ENCODE peak calls at places on chromosomes 13 and 19, in six cellular contexts. M, F, Q, D, N and L are unnamed samples.

GRCh38 chr19:35033067-35034004 is 3.1 kb downstream of the SCN1B start:
- DNase-seq in Q (no peak), N (no peak), M (no peak), F (no peak), D (no peak), L (no peak)

GRCh38 chr13:113801289-113801961 is 42.4 kb downstream of the TMEM255B start:
- DNase-seq in D (no peak), N (no peak), F (no peak), M (no peak), Q (no peak), L (no peak)

GRCh38 chr13:52665325-52665724 is 12.7 kb downstream of the SUGT1 start:
- DNase-seq in N (no peak), F (no peak), M (no peak), Q (no peak), D (peak), L (peak)

GRCh38 chr19:5001547-5002131 is 32.7 kb downstream of the KDM4B start:
- DNase-seq in D (peak), Q (no peak), M (no peak), F (peak), N (no peak), L (peak)

GRCh38 chr19:33798701-33799111 is 2.0 kb downstream of the KCTD15 start:
- DNase-seq in F (no peak), D (peak), Q (no peak), M (no peak), N (no peak), L (no peak)

GRCh38 chr19:49339364-49340068 is 4.3 kb downstream of the CD37 start:
- DNase-seq in D (peak), F (peak), N (peak), Q (peak), M (peak), L (peak)

GRCh38 chr13:94455414-94455813 is 24.1 kb downstream of the DCT start:
- DNase-seq in Q (no peak), F (no peak), D (no peak), N (no peak), M (no peak), L (no peak)

GRCh38 chr13:74246398-74246975 is 112.3 kb upstream of the KLF12 start:
- DNase-seq in F (no peak), D (peak), Q (no peak), M (no peak), N (no peak), L (no peak)

GRCh38 chr13:106261450-106261849 is 274.0 kb downstream of the EFNB2 start:
- DNase-seq in D (no peak), M (no peak), N (no peak), Q (no peak), F (no peak), L (no peak)

GRCh38 chr13:40057228-40057627 is 401.8 kb downstream of the COG6 start:
- DNase-seq in N (no peak), Q (no peak), D (no peak), F (no peak), M (no peak), L (no peak)

GRCh38 chr19:4744451-4745170 is 21.0 kb upstream of the DPP9 start:
- DNase-seq in M (no peak), Q (peak), D (peak), N (peak), F (no peak), L (no peak)

GRCh38 chr13:22789027-22789593 is 391.7 kb upstream of the SGCG start:
- DNase-seq in F (no peak), Q (no peak), N (no peak), D (no peak), M (no peak), L (no peak)

GRCh38 chr13:97574926-97575325 is 141.0 kb downstream of the RAP2A start:
- DNase-seq in N (no peak), D (peak), M (no peak), Q (peak), F (peak), L (peak)

GRCh38 chr19:6725513-6726231 is 5.2 kb upstream of the C3 start:
- DNase-seq in N (no peak), F (no peak), Q (no peak), D (no peak), M (no peak), L (no peak)

GRCh38 chr13:94435604-94436226 is 43.8 kb downstream of the DCT start:
- DNase-seq in D (peak), F (no peak), M (no peak), Q (peak), N (no peak), L (peak)

GRCh38 chr19:43628646-43629326 is 9.4 kb upstream of the ZNF428 start:
- DNase-seq in M (no peak), N (no peak), D (no peak), Q (no peak), F (no peak), L (no peak)

GRCh38 chr13:110813646-110814624 is 100.4 kb downstream of the ING1 start:
- DNase-seq in F (no peak), D (no peak), Q (no peak), M (no peak), N (no peak), L (no peak)

GRCh38 chr13:30615851-30616311 is 1.8 kb upstream of the USPL1 start:
- DNase-seq in F (no peak), D (peak), M (no peak), Q (no peak), N (no peak), L (no peak)

GRCh38 chr13:95418946-95419345 is 117.7 kb upstream of the ABCC4 start:
- DNase-seq in D (no peak), N (no peak), Q (no peak), M (no peak), F (no peak), L (no peak)

GRCh38 chr19:49469828-49470614 is 4.0 kb upstream of the FLT3LG start:
- DNase-seq in Q (no peak), D (no peak), F (no peak), M (no peak), N (no peak), L (peak)

GRCh38 chr13:28349901-28350654 is 144.8 kb downstream of the FLT1 start:
- DNase-seq in M (no peak), D (no peak), N (no peak), F (no peak), Q (no peak), L (no peak)

GRCh38 chr13:49256841-49257240 is 9.1 kb downstream of the CDADC1 start:
- DNase-seq in F (no peak), N (no peak), Q (no peak), D (peak), M (no peak), L (no peak)

GRCh38 chr13:65911546-65912193 is 1318.5 kb downstream of the PCDH9 start:
- DNase-seq in F (no peak), D (no peak), M (no peak), N (no peak), Q (no peak), L (no peak)

GRCh38 chr19:41714598-41714997 is 6.2 kb downstream of the CEACAM5 start:
- DNase-seq in N (no peak), M (no peak), Q (no peak), D (no peak), F (no peak), L (no peak)

GRCh38 chr19:8468124-8468523 is 23.3 kb downstream of the HNRNPM start:
- DNase-seq in M (no peak), Q (no peak), F (no peak), N (no peak), D (no peak), L (no peak)

GRCh38 chr13:71306821-71307220 is 560.2 kb downstream of the DACH1 start:
- DNase-seq in M (no peak), N (no peak), Q (no peak), D (no peak), F (no peak), L (no peak)

GRCh38 chr13:49374585-49375290 is 69.1 kb downstream of the CAB39L start:
- DNase-seq in M (no peak), N (no peak), F (no peak), D (peak), Q (peak), L (peak)

GRCh38 chr13:100100115-100100879 is 11.4 kb downstream of the PCCA start:
- DNase-seq in F (no peak), M (no peak), D (peak), Q (peak), N (peak), L (no peak)

GRCh38 chr13:71789952-71790351 is 77.1 kb downstream of the DACH1 start:
- DNase-seq in F (no peak), Q (no peak), D (peak), N (no peak), M (no peak), L (no peak)

DNA sequence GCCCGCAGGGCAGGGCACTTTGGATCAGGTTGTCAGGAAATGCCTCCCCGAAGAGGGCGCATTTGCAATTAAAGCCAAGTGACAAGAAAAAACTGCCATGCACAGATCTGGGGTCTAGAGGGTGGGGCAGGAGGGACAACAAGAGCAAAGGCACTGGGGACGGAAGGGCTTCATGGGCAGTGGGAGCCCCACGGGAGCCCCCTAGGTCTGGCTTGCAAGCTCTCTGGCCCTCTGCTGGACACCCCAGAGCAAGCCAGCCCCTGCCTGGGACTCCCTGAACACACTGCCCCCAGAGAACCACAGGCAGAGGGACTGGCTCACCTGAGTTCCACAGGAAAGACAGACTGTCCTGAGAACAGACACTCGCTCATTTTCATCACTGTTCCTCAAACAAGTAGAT is 30.2 kb upstream of the C19orf12 start:
- DNase-seq in Q (no peak), D (no peak), F (peak), M (no peak), N (no peak), L (no peak)
- TF ChIP-seq CTCF in Q (peak), D (peak), F (no peak), M (peak), N (no peak), L (no peak)

DNA sequence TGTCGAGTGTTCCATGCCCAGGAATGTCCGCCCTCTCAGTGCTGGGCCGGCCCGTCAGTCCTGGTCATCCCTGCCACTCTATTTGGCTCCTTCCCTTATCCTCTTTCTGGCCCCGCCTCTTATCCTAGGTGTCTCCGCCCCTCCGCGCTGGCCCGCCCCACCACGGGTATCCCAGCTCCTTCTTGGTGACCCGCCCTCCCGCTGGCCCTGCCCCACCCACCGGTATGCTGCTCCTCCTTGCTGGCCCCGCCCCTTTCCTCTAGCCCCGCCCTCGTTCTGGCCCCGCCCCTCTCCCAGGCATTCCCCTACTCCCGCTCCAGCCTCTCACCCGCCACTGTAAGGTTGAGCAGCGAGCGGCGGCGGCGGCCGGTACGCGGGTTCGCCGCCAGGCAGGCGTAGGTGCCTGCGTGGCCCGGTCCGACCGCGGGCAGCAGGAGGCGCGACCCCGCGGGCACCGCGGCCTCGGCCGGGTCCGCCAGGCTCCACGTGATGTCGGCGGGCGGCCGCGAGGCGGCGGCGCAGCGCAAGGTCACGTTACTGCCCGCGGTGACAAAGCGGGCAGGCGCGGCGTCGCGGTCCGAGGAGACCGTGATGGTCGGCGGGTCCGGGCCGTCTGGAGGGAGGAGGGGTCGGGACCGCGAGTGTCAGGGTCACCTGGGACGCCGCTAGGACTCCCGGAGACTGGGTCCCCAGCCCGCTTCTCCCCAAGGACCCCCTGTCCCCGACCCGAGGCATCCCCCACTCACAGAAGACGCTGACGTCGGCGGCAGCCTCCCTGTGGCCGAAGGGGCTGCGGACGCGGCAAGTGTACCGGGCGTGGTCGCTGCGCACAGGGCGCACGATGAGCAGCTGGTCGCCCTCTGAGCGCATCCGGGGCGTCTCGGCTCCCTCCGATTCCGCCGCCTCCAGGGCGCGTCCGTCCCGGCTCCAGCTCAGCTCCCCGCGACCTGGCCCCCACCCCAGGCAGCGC is 2.0 kb downstream of the VSIG10L start:
- DNase-seq in M (peak), F (peak), Q (peak), N (peak), D (peak), L (peak)
- TF ChIP-seq CTCF in M (peak), F (no peak), Q (no peak), N (peak), D (no peak), L (peak)

GRCh38 chr19:19636573-19636972 is 6.9 kb downstream of the GMIP start:
- DNase-seq in F (no peak), N (no peak), Q (no peak), M (no peak), D (no peak), L (no peak)
- TF ChIP-seq CTCF in F (no peak), N (no peak), Q (no peak), M (no peak), D (no peak), L (no peak)

GRCh38 chr19:1225451-1226226 is 12.2 kb downstream of the CBARP start:
- DNase-seq in M (no peak), N (no peak), D (no peak), F (no peak), Q (no peak), L (no peak)
- TF ChIP-seq CTCF in M (no peak), N (no peak), D (no peak), F (no peak), Q (no peak), L (no peak)

GRCh38 chr13:98774776-98775175 is 22.3 kb upstream of the SLC15A1 start:
- DNase-seq in N (no peak), D (no peak), M (no peak), F (no peak), Q (no peak), L (no peak)

GRCh38 chr13:98773921-98774320 is 21.4 kb upstream of the SLC15A1 start:
- DNase-seq in Q (no peak), M (no peak), N (no peak), D (no peak), F (no peak), L (no peak)

GRCh38 chr13:98771838-98772611 is 19.6 kb upstream of the SLC15A1 start:
- DNase-seq in F (no peak), Q (no peak), D (no peak), N (no peak), M (no peak), L (no peak)

GRCh38 chr13:98775386-98775785 is 22.9 kb upstream of the SLC15A1 start:
- DNase-seq in N (no peak), D (no peak), Q (no peak), M (no peak), F (no peak), L (no peak)

GRCh38 chr13:98773053-98773452 is 20.6 kb upstream of the SLC15A1 start:
- DNase-seq in D (no peak), M (no peak), N (no peak), Q (no peak), F (peak), L (no peak)
- TF ChIP-seq CTCF in D (peak), M (peak), N (no peak), Q (no peak), F (peak), L (no peak)

GRCh38 chr13:76886292-76887061 is at the start of gene KCTD12:
- DNase-seq in N (peak), Q (no peak), M (peak), D (peak), F (peak), L (peak)
- TF ChIP-seq CTCF in N (no peak), Q (peak), M (peak), D (peak), F (no peak), L (peak)

GRCh38 chr19:45599286-45599685 is 2.7 kb downstream of the GPR4 start:
- DNase-seq in Q (no peak), D (no peak), M (no peak), F (no peak), N (no peak), L (no peak)

GRCh38 chr19:45595814-45596213 is 6.2 kb downstream of the GPR4 start:
- DNase-seq in D (no peak), Q (no peak), M (no peak), N (no peak), F (no peak), L (no peak)

GRCh38 chr19:45597425-45598111 is 4.4 kb downstream of the GPR4 start:
- DNase-seq in M (no peak), Q (no peak), D (no peak), F (no peak), N (no peak), L (no peak)

GRCh38 chr19:45600340-45600885 is 1.6 kb downstream of the GPR4 start:
- DNase-seq in Q (no peak), N (no peak), F (no peak), D (no peak), M (no peak), L (no peak)

DNA sequence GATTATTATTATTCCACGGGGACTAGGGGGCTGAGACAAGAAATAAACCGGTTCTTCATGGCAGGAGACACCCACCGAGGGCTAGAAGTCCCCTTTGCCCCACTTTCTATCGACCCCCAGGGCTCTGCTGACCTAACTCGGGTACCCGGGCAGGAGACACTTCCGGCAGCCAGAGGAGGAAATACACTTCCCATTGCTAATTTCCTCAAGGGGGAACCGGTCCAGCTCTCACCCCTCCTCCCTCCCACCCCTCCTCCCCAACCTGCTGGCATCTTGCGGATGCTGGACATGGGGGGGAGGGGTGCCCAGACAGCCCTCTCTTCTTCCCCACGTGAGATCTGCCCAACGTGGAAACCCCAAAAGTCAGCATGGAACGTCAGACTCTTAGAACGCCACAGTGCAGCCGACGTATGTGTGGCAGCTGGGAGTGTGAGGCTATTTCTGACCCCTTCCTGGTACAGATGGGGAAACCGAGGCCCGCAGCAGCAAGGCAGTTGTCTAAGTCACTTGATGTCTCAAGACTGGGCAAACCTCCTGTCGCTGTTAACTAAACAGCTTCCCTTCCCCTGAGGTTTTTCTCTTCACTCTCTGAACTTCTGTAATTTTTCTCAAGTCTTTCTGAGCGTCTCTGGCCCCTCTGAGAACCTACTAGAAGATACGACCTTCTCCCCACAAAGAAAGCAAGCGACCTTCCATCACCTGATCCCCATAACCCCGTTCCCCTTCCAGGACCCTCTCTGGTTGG is 3.6 kb downstream of the GPR4 start:
- DNase-seq in F (no peak), M (no peak), D (no peak), N (no peak), Q (no peak), L (no peak)
- TF ChIP-seq CTCF in F (no peak), M (no peak), D (no peak), N (no peak), Q (no peak), L (no peak)

GRCh38 chr19:2629491-2630351 is 72.8 kb downstream of the GNG7 start:
- DNase-seq in F (no peak), N (no peak), Q (no peak), D (no peak), M (no peak), L (no peak)

GRCh38 chr19:2628597-2628996 is 73.9 kb downstream of the GNG7 start:
- DNase-seq in D (no peak), N (no peak), Q (no peak), M (no peak), F (no peak), L (no peak)

GRCh38 chr19:2633693-2634075 is 68.8 kb downstream of the GNG7 start:
- DNase-seq in M (no peak), D (no peak), Q (no peak), F (no peak), N (no peak), L (no peak)

GRCh38 chr19:2630352-2631001 is 72.0 kb downstream of the GNG7 start:
- DNase-seq in Q (no peak), F (no peak), D (no peak), N (no peak), M (no peak), L (no peak)

GRCh38 chr19:2631213-2631821 is 71.2 kb downstream of the GNG7 start:
- DNase-seq in Q (no peak), M (no peak), F (no peak), N (no peak), D (peak), L (no peak)
- TF ChIP-seq CTCF in Q (no peak), M (no peak), F (no peak), N (no peak), D (no peak), L (no peak)